ENCODE peak calls at places on chromosomes 7 and 10, in four cellular contexts. O, Q, I and U are unnamed samples.

GRCh38 chr7:28102778-28103177 is 77.8 kb downstream of the JAZF1 start:
- DNase-seq in I (peak), Q (peak), O (no peak), U (peak)

GRCh38 chr10:102225646-102226541 is at the start of gene ELOVL3:
- DNase-seq in I (peak), O (peak), Q (peak), U (peak)

GRCh38 chr7:130674456-130674855 is 5.9 kb upstream of the COPG2 start:
- DNase-seq in Q (no peak), I (no peak), O (no peak), U (no peak)

GRCh38 chr10:132834311-132834761 is 48.4 kb upstream of the NKX6-2 start:
- DNase-seq in Q (no peak), O (no peak), I (no peak), U (no peak)

GRCh38 chr7:27641576-27642230 is 21.0 kb downstream of the HIBADH start:
- DNase-seq in O (no peak), I (no peak), Q (no peak), U (peak)

GRCh38 chr7:131212114-131212513 is 115.6 kb upstream of the MKLN1 start:
- DNase-seq in Q (no peak), I (no peak), O (peak), U (no peak)

GRCh38 chr10:4246881-4247358 is 461.9 kb upstream of the KLF6 start:
- DNase-seq in Q (no peak), O (no peak), I (no peak), U (no peak)

GRCh38 chr7:42624471-42624870 is 287.4 kb downstream of the C7orf25 start:
- DNase-seq in O (no peak), Q (no peak), I (no peak), U (no peak)

GRCh38 chr7:42104231-42104630 is 132.8 kb downstream of the GLI3 start:
- DNase-seq in O (no peak), I (no peak), Q (no peak), U (no peak)

GRCh38 chr7:2734761-2735571 is 47.0 kb downstream of the AMZ1 start:
- DNase-seq in O (peak), I (no peak), Q (peak), U (no peak)

GRCh38 chr10:131352765-131353290 is 41.3 kb upstream of the TCERG1L start:
- DNase-seq in O (no peak), Q (no peak), I (no peak), U (no peak)

GRCh38 chr7:79091661-79092060 is 361.8 kb downstream of the MAGI2 start:
- DNase-seq in I (no peak), O (no peak), Q (no peak), U (no peak)

GRCh38 chr10:86259901-86260562 is 106.6 kb downstream of the GRID1 start:
- DNase-seq in I (no peak), O (no peak), Q (no peak), U (no peak)

GRCh38 chr7:67636363-67637355 is 640.0 kb downstream of the TYW1 start:
- DNase-seq in Q (no peak), O (peak), I (no peak), U (no peak)

GRCh38 chr10:22321831-22322662 is 1.1 kb downstream of the BMI1 start:
- DNase-seq in Q (no peak), O (peak), I (no peak), U (peak)

GRCh38 chr10:114967071-114967470 is 29.1 kb downstream of the TRUB1 start:
- DNase-seq in I (peak), O (no peak), Q (peak), U (no peak)

GRCh38 chr7:150323682-150324365 is 479 bp upstream of the ACTR3C start:
- DNase-seq in I (no peak), Q (peak), O (no peak), U (no peak)

GRCh38 chr10:30368065-30368718 is 19.1 kb upstream of the MTPAP start:
- DNase-seq in I (no peak), Q (no peak), O (no peak), U (no peak)

DNA sequence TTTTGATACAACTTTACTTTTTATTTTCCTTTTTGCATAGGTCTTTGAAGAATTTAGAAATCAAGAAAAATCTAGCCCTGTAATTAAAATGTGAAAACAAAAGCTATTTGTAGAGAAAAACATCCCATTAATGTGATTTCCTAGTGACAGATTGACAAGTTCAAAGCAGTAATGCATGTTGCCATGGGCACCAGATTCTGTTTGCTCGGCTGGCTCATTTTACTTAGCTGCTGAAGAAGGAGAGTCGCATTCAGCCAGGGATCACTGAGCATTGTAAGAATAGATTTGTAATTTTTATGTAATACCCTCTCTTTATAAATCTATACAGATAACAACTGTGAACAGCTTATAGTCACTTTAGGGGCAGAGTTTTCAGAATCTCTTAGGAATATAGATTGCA is 28.5 kb downstream of the DNAJB9 start:
- DNase-seq in O (no peak), I (no peak), Q (no peak), U (no peak)
- TF ChIP-seq NR3C1 in O (no peak), I (no peak), Q (no peak), U (no peak)

GRCh38 chr7:44144426-44144967 is 3.4 kb upstream of the MYL7 start:
- DNase-seq in Q (no peak), O (peak), I (no peak), U (no peak)

GRCh38 chr7:44145419-44145968 is 4.4 kb upstream of the MYL7 start:
- DNase-seq in O (peak), Q (peak), I (no peak), U (no peak)

GRCh38 chr7:44143606-44144250 is 2.6 kb upstream of the MYL7 start:
- DNase-seq in O (no peak), Q (no peak), I (no peak), U (no peak)

GRCh38 chr7:44145969-44146897 is 5.1 kb upstream of the MYL7 start:
- DNase-seq in O (peak), I (no peak), Q (peak), U (peak)

GRCh38 chr7:44144968-44145418 is 3.9 kb upstream of the MYL7 start:
- DNase-seq in Q (no peak), I (no peak), O (no peak), U (no peak)
- TF ChIP-seq NR3C1 in Q (no peak), I (no peak), O (no peak), U (no peak)

GRCh38 chr10:25768167-25768566 is 165.9 kb upstream of the MYO3A start:
- DNase-seq in Q (no peak), O (no peak), I (no peak), U (no peak)
- TF ChIP-seq NR3C1 in Q (no peak), O (no peak), I (no peak), U (no peak)

GRCh38 chr10:78746178-78746763 is 322.5 kb upstream of the ZMIZ1 start:
- DNase-seq in I (no peak), Q (no peak), O (no peak), U (no peak)

GRCh38 chr10:78742730-78743615 is 325.8 kb upstream of the ZMIZ1 start:
- DNase-seq in I (peak), O (no peak), Q (no peak), U (no peak)

GRCh38 chr10:78742406-78742729 is 326.4 kb upstream of the ZMIZ1 start:
- DNase-seq in Q (no peak), I (no peak), O (no peak), U (no peak)

GRCh38 chr10:78745445-78745844 is 323.3 kb upstream of the ZMIZ1 start:
- DNase-seq in O (no peak), Q (no peak), I (peak), U (no peak)

GRCh38 chr10:78744521-78745090 is 324.2 kb upstream of the ZMIZ1 start:
- DNase-seq in I (peak), O (no peak), Q (no peak), U (no peak)
- TF ChIP-seq NR3C1 in I (no peak), O (no peak), Q (no peak), U (no peak)

DNA sequence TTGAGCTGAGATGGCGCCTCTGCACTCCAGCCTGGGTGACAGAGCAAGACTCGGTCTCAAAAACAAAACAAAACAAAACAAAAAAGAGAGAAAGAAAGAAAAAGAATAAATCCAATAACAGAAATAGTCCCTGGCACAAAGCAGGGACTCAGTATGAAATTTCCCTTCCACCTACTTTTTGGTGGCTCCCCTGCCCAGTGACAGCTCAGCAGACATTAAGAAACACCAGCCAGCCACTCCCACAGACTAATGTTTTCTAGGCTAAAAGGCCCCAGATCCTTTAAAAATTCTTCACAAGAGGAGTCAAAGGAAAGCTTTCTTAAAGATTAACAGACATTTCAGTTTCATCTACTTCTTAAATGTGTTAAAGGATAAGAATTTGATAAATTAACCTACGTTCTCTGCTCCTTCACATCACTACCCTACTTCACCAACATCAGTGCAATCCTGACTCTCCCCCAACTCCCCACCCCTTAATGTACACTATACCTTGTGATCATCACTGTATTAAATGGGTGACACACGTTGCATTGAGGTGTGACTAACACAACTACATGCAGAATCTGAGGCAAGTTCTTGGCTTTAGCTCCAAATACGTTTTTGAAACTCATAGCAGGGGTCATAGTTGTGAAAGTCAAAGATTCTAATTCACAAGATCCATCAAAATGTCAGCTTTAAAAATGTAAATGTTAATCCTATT is 114.5 kb upstream of the CAV2 start:
- DNase-seq in I (no peak), Q (no peak), O (no peak), U (no peak)
- TF ChIP-seq NR3C1 in I (no peak), Q (no peak), O (no peak), U (no peak)

GRCh38 chr10:73366381-73367298 is 8.0 kb upstream of the CFAP70 start:
- DNase-seq in O (no peak), I (no peak), Q (peak), U (peak)

GRCh38 chr10:73364964-73365363 is 6.3 kb upstream of the CFAP70 start:
- DNase-seq in I (no peak), O (no peak), Q (no peak), U (no peak)

GRCh38 chr10:73368238-73368637 is 9.6 kb upstream of the CFAP70 start:
- DNase-seq in I (no peak), Q (no peak), O (no peak), U (no peak)
- TF ChIP-seq NR3C1 in I (no peak), Q (no peak), O (no peak), U (no peak)

GRCh38 chr7:50793115-50793946 is 10.6 kb upstream of the GRB10 start:
- DNase-seq in Q (peak), O (peak), I (no peak), U (peak)
- TF ChIP-seq NR3C1 in Q (no peak), O (no peak), I (no peak), U (no peak)